ENCODE peak calls at places on chromosomes 5 and 9, in eight cellular contexts. M is AG04450, H is fibroblast of pulmonary artery, F is MM.1S, B is sigmoid colon, D is cardiac muscle cell, X is lung, G is mesendoderm. T is an unnamed sample.

GRCh38 chr9:126261584-126262356 is 64.9 kb upstream of the MVB12B start:
- DNase-seq in M (no peak), H (peak), F (no peak), B (no peak), D (peak), X (no peak), G (no peak), T (no peak)

GRCh38 chr5:14405267-14405666 is 176.3 kb upstream of the OTULINL start:
- DNase-seq in M (no peak), H (no peak), F (no peak), B (no peak), D (no peak), X (no peak), G (peak), T (no peak)

GRCh38 chr5:178688551-178688950 is 41.9 kb downstream of the ZNF354A start:
- DNase-seq in M (no peak), H (no peak), F (no peak), B (no peak), D (peak), X (no peak), G (no peak), T (no peak)

GRCh38 chr9:88387035-88387732 is 1.1 kb upstream of the SPIN1 start:
- DNase-seq in M (no peak), H (peak), F (peak), B (peak), D (peak), X (peak), G (peak), T (no peak)

GRCh38 chr9:138022121-138022741 is 144.6 kb downstream of the CACNA1B start:
- DNase-seq in M (no peak), H (peak), F (peak), B (peak), D (peak), X (peak), G (peak), T (no peak)

GRCh38 chr5:180315762-180316212 is 23.9 kb upstream of the MAPK9 start:
- DNase-seq in M (no peak), H (peak), F (peak), B (no peak), D (peak), X (peak), G (peak), T (peak)

GRCh38 chr5:2806176-2806575 is 54.7 kb upstream of the IRX2 start:
- DNase-seq in M (no peak), H (no peak), F (no peak), B (no peak), D (no peak), X (no peak), G (no peak), T (no peak)

GRCh38 chr5:124746916-124747769 is 704 bp upstream of the ZNF608 start:
- DNase-seq in M (peak), H (peak), F (peak), B (peak), D (peak), X (peak), G (peak), T (no peak)

GRCh38 chr5:159071382-159071781 is 28.3 kb downstream of the EBF1 start:
- DNase-seq in M (no peak), H (no peak), F (no peak), B (no peak), D (no peak), X (no peak), G (no peak), T (no peak)

GRCh38 chr5:117455236-117456233 is 880.9 kb upstream of the SEMA6A start:
- DNase-seq in M (no peak), H (no peak), F (peak), B (no peak), D (no peak), X (no peak), G (peak), T (no peak)

GRCh38 chr5:138177936-138178515 is 404 bp downstream of the BRD8 start:
- DNase-seq in M (no peak), H (peak), F (peak), B (no peak), D (peak), X (no peak), G (peak), T (no peak)

GRCh38 chr5:130651440-130651839 is 513.6 kb downstream of the HINT1 start:
- DNase-seq in M (no peak), H (no peak), F (no peak), B (no peak), D (no peak), X (no peak), G (peak), T (no peak)

GRCh38 chr5:80569961-80570786 is at the start of gene ANKRD34B:
- DNase-seq in M (no peak), H (peak), F (peak), B (no peak), D (peak), X (no peak), G (peak), T (no peak)

GRCh38 chr9:107020040-107020530 is 157.1 kb downstream of the ZNF462 start:
- DNase-seq in M (peak), H (peak), F (peak), B (peak), D (peak), X (no peak), G (peak), T (no peak)

GRCh38 chr5:137923856-137924255 is 34.6 kb downstream of the PKD2L2 start:
- DNase-seq in M (no peak), H (peak), F (no peak), B (no peak), D (peak), X (no peak), G (peak), T (no peak)

GRCh38 chr9:125522328-125522725 is 184.7 kb downstream of the MAPKAP1 start:
- DNase-seq in M (no peak), H (peak), F (no peak), B (no peak), D (peak), X (peak), G (no peak), T (no peak)

GRCh38 chr9:114163517-114163924 is 8.2 kb downstream of the COL27A1 start:
- DNase-seq in M (no peak), H (peak), F (peak), B (no peak), D (peak), X (peak), G (peak), T (no peak)

GRCh38 chr5:143244000-143244736 is 159.3 kb downstream of the NR3C1 start:
- DNase-seq in M (peak), H (peak), F (no peak), B (peak), D (peak), X (peak), G (peak), T (no peak)

GRCh38 chr9:34171753-34172535 is 6.9 kb upstream of the UBAP1 start:
- DNase-seq in M (no peak), H (no peak), F (peak), B (no peak), D (no peak), X (peak), G (no peak), T (peak)

GRCh38 chr5:73693573-73694061 is 67.6 kb downstream of the ARHGEF28 start:
- DNase-seq in M (peak), H (peak), F (peak), B (no peak), D (peak), X (no peak), G (peak), T (no peak)

GRCh38 chr5:57442080-57442839 is 40.4 kb downstream of the ACTBL2 start:
- DNase-seq in M (peak), H (peak), F (no peak), B (peak), D (peak), X (no peak), G (no peak), T (no peak)

GRCh38 chr5:167143726-167144125 is 1147.7 kb upstream of the WWC1 start:
- DNase-seq in M (no peak), H (no peak), F (no peak), B (no peak), D (no peak), X (no peak), G (peak), T (no peak)

GRCh38 chr9:28234133-28234898 is 661.0 kb upstream of the C9orf72 start:
- DNase-seq in M (no peak), H (no peak), F (no peak), B (no peak), D (peak), X (no peak), G (no peak), T (no peak)

GRCh38 chr9:78118742-78119473 is 87.3 kb upstream of the GNAQ start:
- DNase-seq in M (no peak), H (peak), F (no peak), B (no peak), D (peak), X (no peak), G (no peak), T (no peak)

GRCh38 chr9:91346644-91347043 is 15.1 kb downstream of the AUH start:
- DNase-seq in M (no peak), H (peak), F (no peak), B (no peak), D (no peak), X (no peak), G (no peak), T (no peak)

GRCh38 chr5:42840279-42840678 is 28.6 kb upstream of the SELENOP start:
- DNase-seq in M (peak), H (peak), F (no peak), B (peak), D (peak), X (peak), G (no peak), T (no peak)

GRCh38 chr5:107123014-107123413 is 547.7 kb downstream of the EFNA5 start:
- DNase-seq in M (no peak), H (no peak), F (no peak), B (no peak), D (no peak), X (no peak), G (peak), T (no peak)
- H3K4me3 ChIP-seq in M (no peak), H (no peak), F (no peak), B (no peak), D (no peak), X (no peak), G (no peak), T (no peak)

GRCh38 chr5:65926893-65927292 is 518 bp downstream of the ERBIN start:
- DNase-seq in M (no peak), H (peak), F (peak), B (no peak), D (peak), X (no peak), G (no peak), T (no peak)
- H3K4me3 ChIP-seq in M (peak), H (peak), F (peak), B (peak), D (peak), X (peak), G (peak), T (peak)

GRCh38 chr9:129481824-129482511 is 138.9 kb downstream of the C9orf50 start:
- DNase-seq in M (no peak), H (peak), F (no peak), B (no peak), D (peak), X (no peak), G (peak), T (no peak)

GRCh38 chr9:129483467-129484324 is 137.2 kb downstream of the C9orf50 start:
- DNase-seq in M (no peak), H (peak), F (no peak), B (peak), D (peak), X (peak), G (peak), T (peak)

GRCh38 chr9:129481424-129481823 is 139.5 kb downstream of the C9orf50 start:
- DNase-seq in M (no peak), H (no peak), F (no peak), B (no peak), D (no peak), X (no peak), G (no peak), T (no peak)

GRCh38 chr9:129484325-129485000 is 136.4 kb downstream of the C9orf50 start:
- DNase-seq in M (no peak), H (no peak), F (no peak), B (no peak), D (no peak), X (no peak), G (no peak), T (no peak)

DNA sequence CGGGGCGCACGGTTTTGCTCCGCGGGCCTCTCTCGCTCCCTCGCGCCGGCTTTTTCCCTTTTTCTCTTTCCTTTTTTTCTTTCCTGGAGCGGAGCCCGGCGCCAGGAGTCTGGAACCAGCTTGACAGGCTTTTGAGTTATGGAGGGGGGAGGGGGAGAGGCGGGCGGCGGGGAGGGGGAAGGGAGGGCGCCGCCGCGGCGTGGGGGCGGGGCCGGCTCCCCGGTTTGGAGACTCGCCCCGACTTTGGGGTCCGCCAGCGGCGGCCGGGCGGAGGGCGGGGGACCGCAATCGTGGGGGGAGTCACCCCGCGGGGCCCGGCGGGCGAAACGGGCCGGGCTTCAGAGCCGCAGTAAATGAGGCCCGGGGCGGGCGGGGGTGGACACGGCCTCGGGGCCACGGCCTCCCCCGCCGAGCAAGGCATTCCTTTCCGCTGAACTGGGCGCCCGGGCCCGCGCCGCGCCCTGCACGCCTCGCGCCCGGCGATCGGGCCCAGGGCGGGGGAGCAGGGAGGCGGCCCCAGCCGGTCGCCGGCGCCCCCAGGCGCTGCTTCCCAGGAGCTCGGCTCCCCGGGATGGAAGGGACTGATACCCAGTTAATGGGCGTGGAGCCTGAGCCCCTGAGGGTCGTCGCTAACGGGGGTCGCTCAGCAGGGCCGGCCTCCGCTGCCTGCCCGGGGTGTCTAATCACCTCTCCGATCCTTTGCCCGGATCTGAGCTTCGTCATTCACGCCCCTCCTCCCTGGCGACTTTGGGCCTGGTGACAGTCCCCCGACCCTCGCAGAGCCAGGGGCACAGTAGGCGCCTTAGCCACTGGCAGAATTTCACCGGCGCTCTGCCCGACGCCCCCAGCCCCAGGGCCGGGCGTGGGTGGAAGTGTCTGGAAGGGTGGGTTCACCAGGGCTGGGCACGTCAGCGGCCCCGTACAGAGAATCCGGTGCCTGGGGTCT is 138.1 kb downstream of the C9orf50 start:
- DNase-seq in M (no peak), H (peak), F (no peak), B (peak), D (peak), X (peak), G (peak), T (no peak)
- H3K4me3 ChIP-seq in M (peak), H (peak), F (no peak), B (peak), D (peak), X (peak), G (no peak), T (peak)

GRCh38 chr5:7397005-7397546 is 1.1 kb downstream of the ADCY2 start:
- DNase-seq in M (no peak), H (no peak), F (no peak), B (no peak), D (no peak), X (no peak), G (peak), T (no peak)

GRCh38 chr5:7396169-7397004 is 449 bp downstream of the ADCY2 start:
- DNase-seq in M (no peak), H (no peak), F (peak), B (no peak), D (peak), X (no peak), G (peak), T (no peak)

GRCh38 chr5:7393921-7394799 is 1.8 kb upstream of the ADCY2 start:
- DNase-seq in M (no peak), H (no peak), F (no peak), B (no peak), D (no peak), X (no peak), G (peak), T (no peak)

GRCh38 chr5:7395432-7396168 is at the start of gene ADCY2:
- DNase-seq in M (no peak), H (no peak), F (no peak), B (no peak), D (no peak), X (no peak), G (peak), T (no peak)

GRCh38 chr5:7394889-7395431 is 978 bp upstream of the ADCY2 start:
- DNase-seq in M (no peak), H (no peak), F (no peak), B (no peak), D (no peak), X (no peak), G (peak), T (no peak)
- H3K4me3 ChIP-seq in M (no peak), H (no peak), F (no peak), B (peak), D (peak), X (no peak), G (peak), T (no peak)

T was measured in effector memory CD4-positive, alpha-beta T cell.